ENCODE peak calls at places on chromosomes 5 and 9, in four cellular contexts. X is LHCN-M2, H is right cardiac atrium, O is lower lobe of right lung. T is an unnamed sample.
A peak's percentile ranks its signal among the peaks of the same experiment; 100 is the strongest.

GRCh38 chr9:673966-674526 is 167.5 kb upstream of the DMRT1 start:
- DNase-seq in X (no peak), H (no peak), O (no peak), T (no peak)

GRCh38 chr5:155512302-155512701 is 498.7 kb downstream of the KIF4B start:
- DNase-seq in X (no peak), H (no peak), O (no peak), T (no peak)

GRCh38 chr5:69238760-69239251 is 4.1 kb downstream of the CDK7 start:
- DNase-seq in X (peak; percentile 68), H (no peak), O (no peak), T (no peak)

GRCh38 chr9:93301911-93302525 is 118.1 kb downstream of the WNK2 start:
- DNase-seq in X (no peak), H (peak; percentile 43), O (peak; percentile 37), T (peak; percentile 19)

GRCh38 chr5:148486456-148486855 is 102.7 kb downstream of the FBXO38 start:
- DNase-seq in X (no peak), H (no peak), O (no peak), T (no peak)

GRCh38 chr9:9874270-9874669 is 738.5 kb downstream of the PTPRD start:
- DNase-seq in X (no peak), H (no peak), O (no peak), T (no peak)

GRCh38 chr5:111169269-111169668 is 54.9 kb upstream of the CAMK4 start:
- DNase-seq in X (no peak), H (no peak), O (no peak), T (no peak)

GRCh38 chr5:73234156-73234555 is 61.2 kb downstream of the TMEM174 start:
- DNase-seq in X (no peak), H (no peak), O (no peak), T (no peak)

GRCh38 chr5:178483620-178484019 is 106.6 kb downstream of the COL23A1 start:
- DNase-seq in X (no peak), H (no peak), O (peak; percentile 74), T (no peak)

GRCh38 chr5:139693676-139694364 is 45.7 kb downstream of the CXXC5 start:
- DNase-seq in X (no peak), H (no peak), O (no peak), T (no peak)

GRCh38 chr5:112637343-112637742 is 100.3 kb upstream of the APC start:
- DNase-seq in X (no peak), H (no peak), O (no peak), T (no peak)

GRCh38 chr9:131645078-131645776 is 94.6 kb downstream of the RAPGEF1 start:
- DNase-seq in X (no peak), H (no peak), O (no peak), T (no peak)

GRCh38 chr9:84371737-84372136 is 31.2 kb upstream of the SLC28A3 start:
- DNase-seq in X (peak; percentile 71), H (peak; percentile 10), O (no peak), T (no peak)

GRCh38 chr5:172149073-172149472 is 39.0 kb downstream of the STK10 start:
- DNase-seq in X (peak; percentile 18), H (no peak), O (no peak), T (no peak)

GRCh38 chr9:99253772-99254431 is 31.8 kb downstream of the SEC61B start:
- DNase-seq in X (peak; percentile 51), H (peak; percentile 46), O (no peak), T (peak; percentile 85)

GRCh38 chr5:120803282-120803681 is 339.2 kb downstream of the PRR16 start:
- DNase-seq in X (peak; percentile 52), H (no peak), O (no peak), T (no peak)

GRCh38 chr5:91187032-91187431 is 196.1 kb downstream of the ARRDC3 start:
- DNase-seq in X (no peak), H (no peak), O (no peak), T (no peak)

GRCh38 chr5:52674815-52675545 is 112.7 kb upstream of the ITGA1 start:
- DNase-seq in X (peak; percentile 89), H (no peak), O (no peak), T (no peak)

GRCh38 chr5:19886123-19886921 is 101.7 kb downstream of the CDH18 start:
- DNase-seq in X (peak; percentile 75), H (no peak), O (no peak), T (no peak)

GRCh38 chr9:126366366-126367011 is 39.9 kb downstream of the MVB12B start:
- DNase-seq in X (no peak), H (peak; percentile 73), O (no peak), T (no peak)

GRCh38 chr9:33170464-33171156 is 3.5 kb upstream of the B4GALT1 start:
- DNase-seq in X (peak; percentile 54), H (peak; percentile 85), O (peak; percentile 70), T (no peak)

GRCh38 chr9:131677445-131678180 is 62.3 kb downstream of the RAPGEF1 start:
- DNase-seq in X (peak; percentile 76), H (no peak), O (no peak), T (peak; percentile 59)

GRCh38 chr5:38666668-38667498 is 110.4 kb upstream of the LIFR start:
- DNase-seq in X (peak; percentile 77), H (peak; percentile 64), O (peak; percentile 51), T (peak; percentile 13)

GRCh38 chr9:70865471-70865870 is 255.9 kb downstream of the TRPM3 start:
- DNase-seq in X (no peak), H (no peak), O (no peak), T (no peak)

GRCh38 chr5:14628346-14628745 is 36.2 kb upstream of the OTULIN start:
- DNase-seq in X (peak; percentile 49), H (no peak), O (no peak), T (peak; percentile 41)

GRCh38 chr9:88653926-88654325 is 118.9 kb downstream of the NXNL2 start:
- DNase-seq in X (peak; percentile 24), H (no peak), O (no peak), T (no peak)

GRCh38 chr5:73433982-73434342 is 14.6 kb downstream of the FOXD1 start:
- DNase-seq in X (no peak), H (no peak), O (no peak), T (no peak)

GRCh38 chr5:83512051-83512745 is 40.7 kb downstream of the VCAN start:
- DNase-seq in X (peak; percentile 58), H (no peak), O (no peak), T (no peak)

GRCh38 chr5:57683036-57683600 is 200.5 kb upstream of the ACTBL2 start:
- DNase-seq in X (no peak), H (no peak), O (no peak), T (no peak)

GRCh38 chr5:142618125-142618524 is 67.8 kb downstream of the FGF1 start:
- DNase-seq in X (peak; percentile 94), H (no peak), O (no peak), T (no peak)

T was measured in GM10248.